ENCODE peak calls at places on chromosomes 13 and 19, in seven cellular contexts. T is left ventricle myocardium inferior, R is left lung, E is psoas muscle, O is body of pancreas, H is neural progenitor cell, L is GM12865. N is an unnamed sample.

GRCh38 chr13:66036024-66036614 is 1194.0 kb downstream of the PCDH9 start:
- DNase-seq in R (no peak), H (peak; percentile 62), E (no peak), L (no peak), T (no peak), O (no peak), N (no peak)

GRCh38 chr13:28611654-28612131 is 47.2 kb upstream of the POMP start:
- DNase-seq in H (no peak), R (no peak), E (no peak), L (no peak), O (no peak), T (no peak), N (no peak)

GRCh38 chr13:29472317-29472961 is 123.0 kb downstream of the SLC7A1 start:
- DNase-seq in T (no peak), H (peak; percentile 84), E (no peak), R (no peak), O (peak; percentile 71), L (peak; percentile 79), N (no peak)

GRCh38 chr13:104163866-104164630 is 1097.8 kb upstream of the SLC10A2 start:
- DNase-seq in H (no peak), R (no peak), L (no peak), E (no peak), T (no peak), O (no peak), N (no peak)

GRCh38 chr19:48724796-48725753 is 5.5 kb upstream of the MAMSTR start:
- DNase-seq in R (no peak), O (peak; percentile 46), L (peak; percentile 63), T (peak; percentile 52), E (no peak), H (peak; percentile 79), N (no peak)

GRCh38 chr13:22062478-22063205 is 391.8 kb downstream of the FGF9 start:
- DNase-seq in O (no peak), H (no peak), T (no peak), R (no peak), E (no peak), L (no peak), N (no peak)

GRCh38 chr13:42876810-42877550 is 95.6 kb downstream of the FAM216B start:
- DNase-seq in O (no peak), L (peak; percentile 13), R (no peak), E (no peak), T (no peak), H (no peak), N (no peak)

GRCh38 chr13:32881074-32881791 is 135.0 kb upstream of the KL start:
- DNase-seq in R (peak; percentile 41), T (no peak), L (no peak), O (no peak), E (no peak), H (no peak), N (no peak)

GRCh38 chr13:70893832-70894231 is 785.6 kb upstream of the KLHL1 start:
- DNase-seq in E (no peak), T (no peak), H (peak; percentile 27), O (no peak), R (no peak), L (peak; percentile 10), N (no peak)

GRCh38 chr13:45850020-45850613 is 1.4 kb downstream of the SIAH3 start:
- DNase-seq in R (no peak), O (no peak), H (peak; percentile 45), L (no peak), E (no peak), T (no peak), N (no peak)

GRCh38 chr19:56167064-56167578 is 8.7 kb upstream of the GALP start:
- DNase-seq in T (no peak), L (no peak), H (peak; percentile 71), O (no peak), E (no peak), R (no peak), N (no peak)

GRCh38 chr13:110173247-110173818 is 133.6 kb downstream of the COL4A1 start:
- DNase-seq in E (no peak), T (no peak), R (no peak), O (no peak), H (no peak), L (no peak), N (no peak)

GRCh38 chr19:47663911-47664771 is 49.1 kb upstream of the EHD2 start:
- DNase-seq in E (peak; percentile 75), L (no peak), O (peak; percentile 54), R (peak; percentile 83), H (no peak), T (peak; percentile 66), N (peak; percentile 45)

GRCh38 chr19:42601811-42602443 is 7.2 kb upstream of the CEACAM8 start:
- DNase-seq in E (no peak), T (no peak), R (no peak), H (peak; percentile 48), L (peak; percentile 25), O (peak; percentile 34), N (no peak)

GRCh38 chr13:93502987-93503386 is 276.4 kb downstream of the GPC6 start:
- DNase-seq in H (no peak), L (no peak), R (no peak), E (no peak), O (no peak), T (no peak), N (no peak)

GRCh38 chr19:45009625-45010255 is 8.5 kb downstream of the RELB start:
- DNase-seq in L (no peak), H (no peak), T (no peak), E (no peak), R (no peak), O (no peak), N (no peak)

GRCh38 chr13:109271991-109272454 is 514.4 kb downstream of the IRS2 start:
- DNase-seq in O (no peak), R (no peak), T (no peak), L (no peak), E (no peak), H (peak; percentile 60), N (no peak)

GRCh38 chr13:111210488-111210887 is 95.4 kb downstream of the ARHGEF7 start:
- DNase-seq in O (peak; percentile 42), L (no peak), H (peak; percentile 45), E (no peak), T (peak; percentile 48), R (peak; percentile 75), N (no peak)

GRCh38 chr13:23588576-23589141 is 18.4 kb downstream of the TNFRSF19 start:
- DNase-seq in H (no peak), O (no peak), L (no peak), R (no peak), T (no peak), E (no peak), N (no peak)

GRCh38 chr19:41357746-41358145 is 4.0 kb upstream of the TGFB1 start:
- DNase-seq in L (no peak), R (no peak), E (no peak), H (no peak), O (no peak), T (no peak), N (no peak)

GRCh38 chr13:86882835-86883234 is 788.3 kb upstream of the SLITRK5 start:
- DNase-seq in R (no peak), E (no peak), H (no peak), O (no peak), L (no peak), T (no peak), N (no peak)

DNA sequence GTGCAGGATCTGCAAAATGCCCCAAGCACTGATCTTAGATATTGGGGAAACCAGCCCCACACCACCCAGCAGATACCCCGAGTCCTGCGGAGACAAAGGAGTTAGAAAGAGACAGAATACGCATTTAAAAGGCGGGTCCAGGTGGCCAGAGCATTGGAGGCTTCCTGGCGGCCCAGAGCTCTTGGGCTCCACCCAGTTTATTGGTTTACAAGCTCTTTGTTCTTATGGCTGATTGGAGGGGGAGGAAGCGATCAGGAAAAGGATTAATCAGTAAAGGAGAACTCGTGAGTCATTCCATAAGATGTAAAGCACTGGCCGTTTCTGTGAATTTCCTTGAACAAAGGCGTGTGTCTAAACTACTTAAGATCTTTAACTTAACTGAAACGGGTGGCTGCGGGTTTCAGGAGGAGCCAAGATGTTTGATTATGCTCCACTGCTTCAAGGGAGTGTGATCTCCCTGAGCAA is 926 bp downstream of the ZNF587 start:
- DNase-seq in R (no peak), E (no peak), L (peak; percentile 65), T (no peak), H (peak; percentile 56), O (peak; percentile 22), N (peak; percentile 76)
- H3K4me3 ChIP-seq in R (peak overlapping the region; percentile 69), E (peak overlapping the region; percentile 89), L (peak overlapping the region; percentile 90), T (peak overlapping the region; percentile 86), H (peak overlapping the region; percentile 67), O (peak overlapping the region; percentile 59), N (peak overlapping the region; percentile 83)

GRCh38 chr13:77267362-77267761 is 59.5 kb downstream of the MYCBP2 start:
- DNase-seq in L (no peak), E (no peak), H (no peak), T (no peak), R (no peak), O (no peak), N (no peak)
- TF ChIP-seq CTCF in L (no peak), E (no peak), H (no peak), T (no peak), R (no peak), O (no peak), N (no peak)

DNA sequence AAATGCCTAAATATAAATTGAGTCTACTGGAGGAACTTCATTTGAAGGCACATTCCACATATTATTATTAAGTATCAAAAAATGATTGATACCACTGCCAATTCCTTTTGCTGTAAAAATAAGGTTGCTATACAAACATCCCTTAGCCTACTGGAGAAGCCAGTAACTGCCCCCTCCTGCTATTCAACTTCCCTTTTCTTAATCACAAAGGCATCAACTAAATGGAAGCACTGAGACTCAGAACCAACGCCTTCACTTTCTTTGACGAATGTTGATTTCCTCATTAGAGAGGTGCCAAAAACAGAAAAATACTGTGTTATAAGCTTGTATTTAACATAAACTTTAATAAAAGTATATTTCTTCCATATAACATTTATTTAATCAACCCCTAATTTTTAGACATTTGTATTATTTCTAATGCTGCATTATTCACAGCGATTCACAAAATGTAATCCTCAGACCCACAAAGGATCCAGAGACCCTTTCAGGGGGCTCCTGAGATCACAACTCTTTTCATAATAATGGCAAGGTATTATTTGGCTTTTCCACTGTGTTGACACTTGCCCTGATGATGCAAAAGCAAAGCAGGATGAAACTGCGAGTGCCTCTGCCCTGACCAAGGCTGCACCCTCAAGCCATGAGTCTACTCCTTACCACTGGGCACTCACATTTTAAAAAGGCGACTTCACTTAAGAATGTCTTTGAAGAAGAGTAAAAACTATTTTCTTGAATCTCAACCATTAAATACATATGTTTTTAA is 11.6 kb downstream of the ELF1 start:
- DNase-seq in T (no peak), L (peak; percentile 48), H (peak; percentile 34), E (no peak), O (no peak), R (no peak), N (no peak)
- H3K4me3 ChIP-seq in T (no peak overlapping the region), L (peak overlapping the region; percentile 47), H (no peak overlapping the region), E (no peak overlapping the region), O (no peak overlapping the region), R (no peak overlapping the region), N (no peak overlapping the region)

DNA sequence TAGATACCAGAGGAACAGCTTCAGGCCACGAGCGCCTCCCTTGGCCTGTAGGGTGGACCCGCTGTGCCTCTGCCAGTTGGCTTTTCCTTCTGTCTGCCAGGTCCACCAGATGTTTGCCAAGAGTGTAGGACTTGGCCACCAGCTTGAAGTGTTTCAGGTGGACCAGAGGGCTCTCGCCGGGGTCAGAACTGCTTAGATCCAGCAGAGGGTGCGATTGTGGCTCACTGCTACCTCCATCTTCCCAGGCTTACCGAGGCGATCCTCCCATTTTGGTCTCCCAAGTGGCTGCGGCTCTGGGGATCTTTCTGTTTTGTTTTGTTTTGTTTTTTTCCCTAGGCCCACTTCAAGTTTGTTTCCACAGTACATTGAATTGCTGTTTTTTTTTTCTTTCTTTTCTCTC is 23.0 kb upstream of the ZNF730 start:
- DNase-seq in L (no peak), O (no peak), T (no peak), E (no peak), H (no peak), R (no peak), N (no peak)
- TF ChIP-seq CTCF in L (no peak), O (no peak), T (no peak), E (no peak), H (no peak), R (no peak), N (no peak)

GRCh38 chr19:4971424-4971793 is 2.5 kb downstream of the KDM4B start:
- DNase-seq in L (no peak), H (no peak), O (peak; percentile 49), R (no peak), T (no peak), E (no peak), N (no peak)
- H3K4me3 ChIP-seq in L (peak overlapping the region; percentile 96), H (peak overlapping the region; percentile 71), O (no peak overlapping the region), R (no peak overlapping the region), T (peak overlapping the region; percentile 79), E (peak overlapping the region; percentile 73), N (peak overlapping the region; percentile 77)